ENCODE peak calls at places on chromosomes 4 and X, in five cellular contexts. A, E, J, O and N are unnamed samples.

GRCh38 chr4:99467908-99468307 is 32.8 kb upstream of the ADH7 start:
- DNase-seq in A (no peak), E (no peak), J (no peak), O (peak; percentile 30), N (no peak)

GRCh38 chrX:71545364-71545763 is 12.5 kb downstream of the OGT start:
- DNase-seq in A (no peak), E (no peak), J (no peak), O (no peak), N (no peak)

GRCh38 chr4:38782452-38783108 is at the start of gene TLR10:
- DNase-seq in A (peak; percentile 20), E (no peak), J (no peak), O (peak; percentile 69), N (peak; percentile 40)

GRCh38 chr4:24736066-24736465 is 59.3 kb upstream of the SOD3 start:
- DNase-seq in A (no peak), E (no peak), J (no peak), O (no peak), N (no peak)

GRCh38 chr4:144709793-144710525 is 64.0 kb downstream of the HHIP start:
- DNase-seq in A (no peak), E (no peak), J (peak; percentile 59), O (peak; percentile 89), N (no peak)

GRCh38 chr4:79935264-79935663 is 137.8 kb downstream of the ANTXR2 start:
- DNase-seq in A (no peak), E (no peak), J (no peak), O (no peak), N (no peak)

GRCh38 chr4:92186239-92186638 is 117.5 kb upstream of the GRID2 start:
- DNase-seq in A (no peak), E (no peak), J (no peak), O (no peak), N (no peak)

GRCh38 chrX:26649534-26649933 is 433.6 kb downstream of the MAGEB5 start:
- DNase-seq in A (no peak), E (no peak), J (no peak), O (no peak), N (no peak)

GRCh38 chr4:113094802-113095201 is 45.3 kb downstream of the ANK2 start:
- DNase-seq in A (no peak), E (no peak), J (no peak), O (peak; percentile 38), N (peak; percentile 7)

GRCh38 chr4:181659202-181659601 is 584.0 kb upstream of the TENM3 start:
- DNase-seq in A (no peak), E (no peak), J (no peak), O (no peak), N (no peak)

GRCh38 chrX:96563663-96564062 is 121.0 kb upstream of the DIAPH2 start:
- DNase-seq in A (no peak), E (no peak), J (no peak), O (no peak), N (no peak)

GRCh38 chr4:89288430-89288829 is 19.2 kb downstream of the GPRIN3 start:
- DNase-seq in A (no peak), E (no peak), J (no peak), O (no peak), N (no peak)

GRCh38 chr4:79025170-79025569 is 85.9 kb upstream of the PAQR3 start:
- DNase-seq in A (no peak), E (no peak), J (no peak), O (no peak), N (no peak)

GRCh38 chr4:2961411-2962098 is 1.7 kb downstream of the NOP14 start:
- DNase-seq in A (no peak), E (no peak), J (no peak), O (no peak), N (no peak)

GRCh38 chr4:175369087-175369486 is 443.0 kb downstream of the GPM6A start:
- DNase-seq in A (no peak), E (no peak), J (no peak), O (no peak), N (no peak)

GRCh38 chr4:170464614-170465197 is 374.9 kb upstream of the AADAT start:
- DNase-seq in A (no peak), E (no peak), J (no peak), O (no peak), N (no peak)

GRCh38 chr4:683982-684571 is 4.9 kb downstream of the SLC49A3 start:
- DNase-seq in A (no peak), E (no peak), J (no peak), O (peak; percentile 28), N (no peak)

GRCh38 chrX:104329731-104330130 is 75.0 kb upstream of the ESX1 start:
- DNase-seq in A (no peak), E (no peak), J (no peak), O (no peak), N (no peak)